ENCODE peak calls at places on chromosomes 6 and 20, in eight cellular contexts. One of them, this sample, is unnamed.

GRCh38 chr6:79280756-79281155 is 46.3 kb upstream of the HMGN3 start:
- DNase-seq in stimulated activated CD4-positive, alpha-beta T cell treated with anti-CD3 and anti-CD28 coated beads, Interleukin-15, amount 100 ng/mL, for 1 hour: no peak
- DNase-seq in cardiac septum: no peak
- DNase-seq in Right ventricle myocardium superior: no peak
- DNase-seq in right lobe of liver: no peak
- DNase-seq in hypothalamus: no peak
- DNase-seq in GM03348: no peak
- DNase-seq in left cardiac atrium: no peak
- DNase-seq in this sample: no peak

GRCh38 chr20:41249371-41249770 is 68.2 kb downstream of the ZHX3 start:
- DNase-seq in stimulated activated CD4-positive, alpha-beta T cell treated with anti-CD3 and anti-CD28 coated beads, Interleukin-15, amount 100 ng/mL, for 1 hour: no peak
- DNase-seq in cardiac septum: peak; percentile 82
- DNase-seq in Right ventricle myocardium superior: peak; percentile 84
- DNase-seq in right lobe of liver: peak; percentile 46
- DNase-seq in hypothalamus: peak; percentile 26
- DNase-seq in GM03348: peak; percentile 82
- DNase-seq in left cardiac atrium: peak; percentile 84
- DNase-seq in this sample: peak; percentile 82

GRCh38 chr6:149964243-149965190 is 774 bp downstream of the ULBP1 start:
- DNase-seq in stimulated activated CD4-positive, alpha-beta T cell treated with anti-CD3 and anti-CD28 coated beads, Interleukin-15, amount 100 ng/mL, for 1 hour: no peak
- DNase-seq in cardiac septum: peak; percentile 70
- DNase-seq in Right ventricle myocardium superior: peak; percentile 44
- DNase-seq in right lobe of liver: no peak
- DNase-seq in hypothalamus: no peak
- DNase-seq in GM03348: peak; percentile 61
- DNase-seq in left cardiac atrium: no peak
- DNase-seq in this sample: peak; percentile 70

GRCh38 chr6:31139599-31139998 is 733 bp upstream of the PSORS1C2 start:
- DNase-seq in stimulated activated CD4-positive, alpha-beta T cell treated with anti-CD3 and anti-CD28 coated beads, Interleukin-15, amount 100 ng/mL, for 1 hour: no peak
- DNase-seq in cardiac septum: no peak
- DNase-seq in Right ventricle myocardium superior: no peak
- DNase-seq in right lobe of liver: no peak
- DNase-seq in hypothalamus: no peak
- DNase-seq in GM03348: peak; percentile 41
- DNase-seq in left cardiac atrium: no peak
- DNase-seq in this sample: no peak

GRCh38 chr6:141890661-141891060 is 242.1 kb upstream of the GJE1 start:
- DNase-seq in stimulated activated CD4-positive, alpha-beta T cell treated with anti-CD3 and anti-CD28 coated beads, Interleukin-15, amount 100 ng/mL, for 1 hour: no peak
- DNase-seq in cardiac septum: no peak
- DNase-seq in Right ventricle myocardium superior: no peak
- DNase-seq in right lobe of liver: no peak
- DNase-seq in hypothalamus: no peak
- DNase-seq in GM03348: no peak
- DNase-seq in left cardiac atrium: no peak
- DNase-seq in this sample: no peak

GRCh38 chr6:113654396-113654795 is 202.7 kb upstream of the MARCKS start:
- DNase-seq in stimulated activated CD4-positive, alpha-beta T cell treated with anti-CD3 and anti-CD28 coated beads, Interleukin-15, amount 100 ng/mL, for 1 hour: no peak
- DNase-seq in cardiac septum: peak; percentile 79
- DNase-seq in Right ventricle myocardium superior: peak; percentile 80
- DNase-seq in right lobe of liver: peak; percentile 89
- DNase-seq in hypothalamus: peak; percentile 26
- DNase-seq in GM03348: peak; percentile 65
- DNase-seq in left cardiac atrium: peak; percentile 72
- DNase-seq in this sample: peak; percentile 59

GRCh38 chr20:63697357-63697867 is 960 bp downstream of the TNFRSF6B start:
- DNase-seq in stimulated activated CD4-positive, alpha-beta T cell treated with anti-CD3 and anti-CD28 coated beads, Interleukin-15, amount 100 ng/mL, for 1 hour: no peak
- DNase-seq in cardiac septum: peak; percentile 71
- DNase-seq in Right ventricle myocardium superior: peak; percentile 40
- DNase-seq in right lobe of liver: peak; percentile 22
- DNase-seq in hypothalamus: no peak
- DNase-seq in GM03348: no peak
- DNase-seq in left cardiac atrium: no peak
- DNase-seq in this sample: no peak

GRCh38 chr20:39855799-39856198 is 833.2 kb downstream of the MAFB start:
- DNase-seq in stimulated activated CD4-positive, alpha-beta T cell treated with anti-CD3 and anti-CD28 coated beads, Interleukin-15, amount 100 ng/mL, for 1 hour: no peak
- DNase-seq in cardiac septum: no peak
- DNase-seq in Right ventricle myocardium superior: no peak
- DNase-seq in right lobe of liver: no peak
- DNase-seq in hypothalamus: no peak
- DNase-seq in GM03348: no peak
- DNase-seq in left cardiac atrium: no peak
- DNase-seq in this sample: no peak

GRCh38 chr6:159252955-159253508 is 83.8 kb downstream of the FNDC1 start:
- DNase-seq in stimulated activated CD4-positive, alpha-beta T cell treated with anti-CD3 and anti-CD28 coated beads, Interleukin-15, amount 100 ng/mL, for 1 hour: no peak
- DNase-seq in cardiac septum: no peak
- DNase-seq in Right ventricle myocardium superior: no peak
- DNase-seq in right lobe of liver: no peak
- DNase-seq in hypothalamus: no peak
- DNase-seq in GM03348: peak; percentile 56
- DNase-seq in left cardiac atrium: no peak
- DNase-seq in this sample: peak; percentile 52

GRCh38 chr6:42781811-42782688 is at the start of gene BICRAL:
- DNase-seq in stimulated activated CD4-positive, alpha-beta T cell treated with anti-CD3 and anti-CD28 coated beads, Interleukin-15, amount 100 ng/mL, for 1 hour: peak; percentile 73
- DNase-seq in cardiac septum: peak; percentile 78
- DNase-seq in Right ventricle myocardium superior: peak; percentile 67
- DNase-seq in right lobe of liver: peak; percentile 43
- DNase-seq in hypothalamus: no peak
- DNase-seq in GM03348: peak; percentile 80
- DNase-seq in left cardiac atrium: peak; percentile 65
- DNase-seq in this sample: peak; percentile 73

GRCh38 chr6:10843554-10843953 is 5.2 kb upstream of the MAK start:
- DNase-seq in stimulated activated CD4-positive, alpha-beta T cell treated with anti-CD3 and anti-CD28 coated beads, Interleukin-15, amount 100 ng/mL, for 1 hour: no peak
- DNase-seq in cardiac septum: no peak
- DNase-seq in Right ventricle myocardium superior: no peak
- DNase-seq in right lobe of liver: no peak
- DNase-seq in hypothalamus: no peak
- DNase-seq in GM03348: no peak
- DNase-seq in left cardiac atrium: no peak
- DNase-seq in this sample: no peak

This sample was measured in HFFc6.